ENCODE peak calls at places on chromosomes 5 and 9, in four cellular contexts. O is GM12891, B is AG04450, W is left ventricle myocardium superior. I is an unnamed sample.

GRCh38 chr9:127122176-127123151 is at the start of gene ANGPTL2:
- DNase-seq in O (peak), B (peak), W (peak), I (no peak)

GRCh38 chr9:129778469-129778868 is 24.5 kb upstream of the TOR1B start:
- DNase-seq in O (no peak), B (no peak), W (no peak), I (no peak)

GRCh38 chr9:127030814-127031740 is 91.4 kb downstream of the ANGPTL2 start:
- DNase-seq in O (no peak), B (no peak), W (no peak), I (no peak)

GRCh38 chr9:79061766-79062165 is 510.0 kb upstream of the TLE4 start:
- DNase-seq in O (no peak), B (no peak), W (no peak), I (no peak)

GRCh38 chr5:9196403-9197224 is 349.3 kb downstream of the SEMA5A start:
- DNase-seq in O (no peak), B (peak), W (no peak), I (no peak)

GRCh38 chr5:115068239-115069086 is 101.2 kb downstream of the TRIM36 start:
- DNase-seq in O (no peak), B (no peak), W (no peak), I (peak)

GRCh38 chr9:120956862-120957261 is 30.3 kb upstream of the TRAF1 start:
- DNase-seq in O (no peak), B (no peak), W (no peak), I (no peak)

GRCh38 chr5:135194573-135195266 is 160.7 kb upstream of the PITX1 start:
- DNase-seq in O (no peak), B (no peak), W (no peak), I (no peak)

GRCh38 chr5:139422307-139422893 is 16.9 kb downstream of the DNAJC18 start:
- DNase-seq in O (peak), B (peak), W (no peak), I (peak)

GRCh38 chr9:137311171-137311970 is 9.3 kb upstream of the NRARP start:
- DNase-seq in O (peak), B (no peak), W (no peak), I (no peak)

GRCh38 chr9:70477146-70477745 is 62.8 kb upstream of the KLF9 start:
- DNase-seq in O (no peak), B (no peak), W (no peak), I (no peak)

GRCh38 chr5:172906888-172907287 is 52.3 kb upstream of the RPL26L1 start:
- DNase-seq in O (no peak), B (no peak), W (no peak), I (no peak)

GRCh38 chr5:136356747-136357469 is 8.4 kb downstream of the TRPC7 start:
- DNase-seq in O (no peak), B (no peak), W (no peak), I (no peak)

GRCh38 chr9:136279471-136279870 is 24.4 kb downstream of the CCDC187 start:
- DNase-seq in O (no peak), B (no peak), W (no peak), I (no peak)

GRCh38 chr5:14872070-14872989 is 752 bp upstream of the ANKH start:
- DNase-seq in O (no peak), B (no peak), W (peak), I (peak)

GRCh38 chr9:93378276-93378675 is 73.2 kb upstream of the FAM120A start:
- DNase-seq in O (no peak), B (no peak), W (no peak), I (no peak)

GRCh38 chr5:106376522-106376921 is 1294.2 kb downstream of the EFNA5 start:
- DNase-seq in O (no peak), B (no peak), W (no peak), I (no peak)

GRCh38 chr9:106529616-106530015 is 333.4 kb upstream of the ZNF462 start:
- DNase-seq in O (no peak), B (no peak), W (no peak), I (no peak)

GRCh38 chr5:32805966-32806626 is 95.0 kb downstream of the NPR3 start:
- DNase-seq in O (no peak), B (peak), W (no peak), I (no peak)

GRCh38 chr5:38414348-38414747 is 142.1 kb downstream of the LIFR start:
- DNase-seq in O (no peak), B (no peak), W (no peak), I (no peak)

I was measured in CD8-positive, alpha-beta memory T cell.